ENCODE peak calls at places on chromosome 11, in eight cellular contexts. O is hepatocyte, W is PC-3, S is HCT116, K is neural progenitor cell, V is OCI-LY7, A is GM23338, M is SK-N-SH. X is an unnamed sample.
A peak's percentile ranks its signal among the peaks of the same experiment; 100 is the strongest.

GRCh38 chr11:57567210-57567511 is 311 bp downstream of the UBE2L6 start:
- DNase-seq in O (no peak), W (peak; percentile 6), S (no peak), K (no peak), V (peak; percentile 29), A (no peak), M (no peak), X (peak; percentile 63)

GRCh38 chr11:45400594-45400993 is 114.5 kb upstream of the SYT13 start:
- DNase-seq in O (no peak), W (peak; percentile 7), S (no peak), K (no peak), V (no peak), A (no peak), M (no peak), X (peak; percentile 77)

GRCh38 chr11:62054484-62055121 is 69.2 kb upstream of the INCENP start:
- DNase-seq in O (peak; percentile 63), W (peak; percentile 95), S (peak; percentile 87), K (no peak), V (peak; percentile 11), A (peak; percentile 45), M (no peak), X (peak; percentile 37)

GRCh38 chr11:1943977-1944376 is 3.2 kb upstream of the MRPL23 start:
- DNase-seq in O (no peak), W (peak; percentile 44), S (no peak), K (no peak), V (no peak), A (no peak), M (no peak), X (peak; percentile 36)

GRCh38 chr11:65903068-65903481 is 2.9 kb upstream of the FOSL1 start:
- DNase-seq in O (peak; percentile 69), W (peak; percentile 96), S (peak; percentile 90), K (peak; percentile 28), V (no peak), A (peak; percentile 72), M (no peak), X (peak; percentile 95)

GRCh38 chr11:123083623-123084029 is 21.7 kb upstream of the HSPA8 start:
- DNase-seq in O (peak; percentile 88), W (peak; percentile 100), S (peak; percentile 85), K (no peak), V (no peak), A (no peak), M (peak; percentile 43), X (peak; percentile 97)

GRCh38 chr11:64842366-64842759 is 2.1 kb downstream of the CDC42BPG start:
- DNase-seq in O (no peak), W (peak; percentile 38), S (no peak), K (peak; percentile 31), V (no peak), A (no peak), M (no peak), X (no peak)

GRCh38 chr11:117097567-117098268 is 510 bp downstream of the SIK3 start:
- DNase-seq in O (peak; percentile 70), W (peak; percentile 33), S (no peak), K (peak; percentile 68), V (peak; percentile 66), A (peak; percentile 68), M (peak; percentile 82), X (peak; percentile 61)

GRCh38 chr11:134679592-134679991 is 267.6 kb upstream of the B3GAT1 start:
- DNase-seq in O (no peak), W (no peak), S (no peak), K (no peak), V (no peak), A (no peak), M (no peak), X (no peak)

GRCh38 chr11:131977854-131978253 is 607.4 kb downstream of the NTM start:
- DNase-seq in O (no peak), W (peak; percentile 66), S (no peak), K (no peak), V (no peak), A (peak; percentile 61), M (no peak), X (peak; percentile 67)

GRCh38 chr11:87463486-87464102 is 425.9 kb downstream of the TMEM135 start:
- DNase-seq in O (peak; percentile 47), W (peak; percentile 84), S (peak; percentile 42), K (peak; percentile 66), V (peak; percentile 71), A (peak; percentile 82), M (peak; percentile 5), X (peak; percentile 64)

GRCh38 chr11:66015936-66016792 is 4.4 kb downstream of the CST6 start:
- DNase-seq in O (no peak), W (no peak), S (no peak), K (no peak), V (no peak), A (no peak), M (no peak), X (peak; percentile 39)

GRCh38 chr11:115330693-115331482 is 173.3 kb downstream of the CADM1 start:
- DNase-seq in O (no peak), W (no peak), S (no peak), K (peak; percentile 17), V (no peak), A (peak; percentile 19), M (no peak), X (no peak)

GRCh38 chr11:75582935-75583709 is 21.1 kb downstream of the SERPINH1 start:
- DNase-seq in O (peak; percentile 87), W (peak; percentile 60), S (no peak), K (peak; percentile 90), V (peak; percentile 12), A (peak; percentile 89), M (peak; percentile 93), X (peak; percentile 88)

GRCh38 chr11:112658521-112658920 is 302.7 kb upstream of the NCAM1 start:
- DNase-seq in O (no peak), W (no peak), S (no peak), K (no peak), V (no peak), A (no peak), M (no peak), X (no peak)

GRCh38 chr11:112659185-112659584 is 302.0 kb upstream of the NCAM1 start:
- DNase-seq in O (no peak), W (no peak), S (no peak), K (no peak), V (no peak), A (no peak), M (no peak), X (no peak)

GRCh38 chr11:112655386-112655785 is 305.8 kb upstream of the NCAM1 start:
- DNase-seq in O (peak; percentile 44), W (no peak), S (no peak), K (no peak), V (no peak), A (no peak), M (no peak), X (peak; percentile 74)

GRCh38 chr11:112652786-112653390 is 308.3 kb upstream of the NCAM1 start:
- DNase-seq in O (no peak), W (no peak), S (no peak), K (no peak), V (no peak), A (no peak), M (no peak), X (peak; percentile 80)

DNA sequence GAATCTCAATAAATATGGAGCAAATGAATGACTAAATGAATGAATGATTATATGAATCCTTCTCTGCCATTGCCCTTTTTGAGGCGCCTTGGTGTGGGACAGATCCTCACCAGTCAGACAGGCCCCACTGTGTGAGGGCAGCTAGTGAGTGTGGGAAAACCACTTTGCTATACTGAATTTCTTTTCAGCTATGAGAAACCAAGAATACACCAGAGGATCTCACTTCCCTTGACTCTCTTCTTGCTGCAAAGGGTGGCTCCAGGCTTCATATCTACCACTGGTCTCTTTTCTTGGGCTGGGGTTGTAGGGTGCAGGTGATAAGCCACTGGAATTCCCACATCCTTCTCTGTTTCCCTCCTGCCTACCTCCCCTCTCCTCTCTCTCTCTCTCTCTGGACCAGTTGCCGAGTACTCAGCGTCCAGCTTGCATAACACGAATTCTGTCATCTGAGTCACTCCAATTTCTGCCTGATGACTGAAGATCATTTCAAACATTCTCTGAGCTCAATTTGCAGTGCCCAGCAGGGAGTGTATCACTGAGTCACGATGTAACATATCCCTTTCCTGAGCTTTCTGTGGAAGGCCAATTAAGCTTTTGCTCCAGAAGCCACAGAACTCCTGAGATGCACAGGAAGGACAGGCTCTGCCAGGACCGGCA is 304.3 kb upstream of the NCAM1 start:
- DNase-seq in O (no peak), W (peak; percentile 12), S (peak; percentile 2), K (no peak), V (no peak), A (no peak), M (no peak), X (peak; percentile 93)
- TF ChIP-seq EZH2phosphoT487 in O (no peak), W (no peak), S (no peak), K (no peak), V (no peak), A (no peak), M (no peak), X (no peak)

GRCh38 chr11:85725510-85726258 is 39.7 kb upstream of the CCDC89 start:
- DNase-seq in O (peak; percentile 49), W (peak; percentile 99), S (peak; percentile 72), K (no peak), V (no peak), A (no peak), M (no peak), X (peak; percentile 82)
- H2AFZ ChIP-seq in O (no peak overlapping the region), W (no peak overlapping the region), S (peak overlapping the region; percentile 19), K (no peak overlapping the region), V (no peak overlapping the region), A (no peak overlapping the region), M (peak overlapping the region; percentile 7), X (no peak overlapping the region)

GRCh38 chr11:104078995-104079394 is 42.6 kb downstream of the DDI1 start:
- DNase-seq in O (no peak), W (no peak), S (no peak), K (no peak), V (no peak), A (no peak), M (no peak), X (no peak)

GRCh38 chr11:104075716-104076115 is 39.3 kb downstream of the DDI1 start:
- DNase-seq in O (no peak), W (no peak), S (no peak), K (no peak), V (no peak), A (no peak), M (no peak), X (no peak)

GRCh38 chr11:104076455-104076854 is 40.0 kb downstream of the DDI1 start:
- DNase-seq in O (no peak), W (no peak), S (no peak), K (no peak), V (no peak), A (no peak), M (no peak), X (no peak)

GRCh38 chr11:104075091-104075490 is 38.7 kb downstream of the DDI1 start:
- DNase-seq in O (no peak), W (no peak), S (no peak), K (no peak), V (no peak), A (no peak), M (no peak), X (no peak)

GRCh38 chr11:104078250-104078649 is 41.8 kb downstream of the DDI1 start:
- DNase-seq in O (no peak), W (no peak), S (no peak), K (no peak), V (no peak), A (no peak), M (no peak), X (no peak)
- TF ChIP-seq EZH2phosphoT487 in O (no peak), W (no peak), S (no peak), K (no peak), V (no peak), A (no peak), M (no peak), X (no peak)

DNA sequence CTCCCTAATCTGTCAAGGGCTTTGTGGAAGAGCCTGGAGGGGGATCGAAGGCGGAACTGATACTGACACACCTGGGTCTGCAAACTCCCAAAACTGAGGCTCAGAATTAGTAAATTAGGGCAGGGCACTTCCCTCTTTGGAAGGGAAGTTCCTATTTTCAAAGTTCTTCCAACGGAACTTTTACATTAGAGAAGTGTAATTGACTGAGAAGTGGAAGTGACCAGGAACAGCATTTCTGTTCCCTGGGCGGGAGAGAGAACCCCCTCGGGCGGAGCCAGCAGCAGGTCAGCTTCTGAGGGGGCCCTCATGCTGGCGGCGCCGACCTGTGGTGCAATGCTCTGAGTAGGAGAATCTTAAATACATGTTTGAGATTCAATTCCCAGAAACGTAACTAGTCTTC is 1.1 kb upstream of the CBL start:
- DNase-seq in O (no peak), W (no peak), S (no peak), K (no peak), V (peak; percentile 41), A (peak; percentile 23), M (no peak), X (no peak)
- H2AFZ ChIP-seq in O (peak overlapping the region; percentile 56), W (peak overlapping the region; percentile 100), S (peak overlapping the region; percentile 91), K (peak overlapping the region; percentile 81), V (peak overlapping the region; percentile 97), A (peak overlapping the region; percentile 94), M (peak overlapping the region; percentile 97), X (peak overlapping the region; percentile 88)